ENCODE peak calls at places on chromosome 11, in four cellular contexts. A is K562, R is gastrocnemius medialis, K is Peyer's patch. X is an unnamed sample.

GRCh38 chr11:82810738-82811137 is 77.1 kb upstream of the FAM181B start:
- DNase-seq in A (no peak), R (no peak), K (no peak), X (no peak)

GRCh38 chr11:36375348-36376314 is 79.5 kb downstream of the PRR5L start:
- DNase-seq in A (no peak), K (no peak), R (no peak), X (no peak)

GRCh38 chr11:2375341-2375853 is 1.7 kb upstream of the CD81 start:
- DNase-seq in K (peak), A (no peak), R (no peak), X (no peak)

GRCh38 chr11:114909866-114910265 is 231.5 kb downstream of the NXPE2 start:
- DNase-seq in R (no peak), A (no peak), K (no peak), X (no peak)

GRCh38 chr11:106228996-106229395 is 151.5 kb downstream of the AASDHPPT start:
- DNase-seq in R (no peak), A (no peak), K (no peak), X (no peak)

GRCh38 chr11:45278721-45279120 is 7.4 kb downstream of the SYT13 start:
- DNase-seq in A (no peak), R (no peak), K (no peak), X (no peak)

GRCh38 chr11:76835928-76836612 is 24.6 kb upstream of the ACER3 start:
- DNase-seq in R (no peak), A (no peak), K (peak), X (peak)

GRCh38 chr11:123381817-123382554 is 48.1 kb upstream of the GRAMD1B start:
- DNase-seq in R (no peak), A (no peak), K (no peak), X (no peak)

GRCh38 chr11:1072116-1072820 is 2.4 kb upstream of the MUC2 start:
- DNase-seq in R (no peak), K (peak), A (peak), X (no peak)

GRCh38 chr11:128318856-128319474 is 268.4 kb downstream of the ETS1 start:
- DNase-seq in R (no peak), K (no peak), A (no peak), X (no peak)

GRCh38 chr11:133386262-133386661 is 146.0 kb downstream of the OPCML start:
- DNase-seq in K (no peak), A (no peak), R (no peak), X (no peak)

GRCh38 chr11:27471067-27471587 is 1.5 kb downstream of the LGR4 start:
- DNase-seq in K (peak), A (no peak), R (no peak), X (peak)

GRCh38 chr11:44110231-44110679 is 14.8 kb downstream of the EXT2 start:
- DNase-seq in K (no peak), R (peak), A (peak), X (peak)

GRCh38 chr11:74025467-74026166 is 16.7 kb upstream of the UCP3 start:
- DNase-seq in K (no peak), R (no peak), A (no peak), X (no peak)

GRCh38 chr11:40271361-40271760 is 1188.1 kb downstream of the LRRC4C start:
- DNase-seq in A (no peak), K (no peak), R (no peak), X (no peak)

GRCh38 chr11:46666516-46666915 is 33.9 kb downstream of the ARHGAP1 start:
- DNase-seq in R (peak), A (no peak), K (no peak), X (no peak)

GRCh38 chr11:46528445-46529085 is 65.3 kb downstream of the AMBRA1 start:
- DNase-seq in K (no peak), A (no peak), R (no peak), X (no peak)

GRCh38 chr11:2526808-2527381 is 82.1 kb downstream of the KCNQ1 start:
- DNase-seq in R (peak), A (peak), K (peak), X (no peak)

GRCh38 chr11:91639359-91639758 is 585.3 kb upstream of the FAT3 start:
- DNase-seq in R (no peak), K (no peak), A (no peak), X (no peak)
- TF ChIP-seq POLR2A in R (no peak), K (no peak), A (no peak), X (no peak)

DNA sequence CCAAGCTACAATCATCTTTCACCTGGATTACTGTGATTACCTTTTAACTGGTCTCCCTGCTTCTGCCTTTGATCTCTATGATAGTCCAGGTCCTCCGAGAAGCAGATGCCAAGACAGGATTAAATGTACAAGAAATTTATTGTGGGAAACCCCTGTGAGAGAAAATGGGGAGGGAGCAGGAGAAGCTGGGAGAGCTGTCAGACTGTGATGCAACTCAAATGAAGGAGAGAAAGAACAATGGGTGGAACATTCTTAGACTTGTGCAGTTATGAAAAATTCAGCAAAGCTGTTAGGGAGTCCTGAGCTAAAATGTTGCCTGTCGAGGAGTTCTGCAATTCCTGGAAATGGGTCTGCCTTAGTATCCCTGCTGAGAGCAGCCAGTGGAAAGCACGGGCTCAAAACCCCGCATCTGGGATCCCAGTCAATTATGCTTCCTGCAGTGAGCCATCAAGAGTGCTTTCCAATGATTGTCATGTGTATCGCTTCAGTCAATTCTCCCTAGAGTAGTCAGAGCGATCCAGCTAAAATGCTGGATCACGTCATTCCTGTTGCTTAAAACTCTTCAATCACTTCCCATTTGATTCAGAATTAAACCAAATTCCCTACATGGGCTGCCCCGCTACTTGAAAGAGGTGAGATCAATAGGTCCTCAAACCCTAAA is 16.5 kb upstream of the CSTF3 start:
- DNase-seq in K (no peak), R (no peak), A (no peak), X (no peak)
- TF ChIP-seq POLR2A in K (no peak), R (no peak), A (no peak), X (no peak)

GRCh38 chr11:80432051-80432450 is 991.2 kb upstream of the TENM4 start:
- DNase-seq in K (no peak), R (no peak), A (no peak), X (no peak)

GRCh38 chr11:80436547-80436946 is 995.7 kb upstream of the TENM4 start:
- DNase-seq in A (no peak), K (no peak), R (no peak), X (no peak)

GRCh38 chr11:80435345-80435744 is 994.5 kb upstream of the TENM4 start:
- DNase-seq in R (no peak), A (no peak), K (no peak), X (no peak)
- TF ChIP-seq POLR2A in R (no peak), A (no peak), K (no peak), X (no peak)

DNA sequence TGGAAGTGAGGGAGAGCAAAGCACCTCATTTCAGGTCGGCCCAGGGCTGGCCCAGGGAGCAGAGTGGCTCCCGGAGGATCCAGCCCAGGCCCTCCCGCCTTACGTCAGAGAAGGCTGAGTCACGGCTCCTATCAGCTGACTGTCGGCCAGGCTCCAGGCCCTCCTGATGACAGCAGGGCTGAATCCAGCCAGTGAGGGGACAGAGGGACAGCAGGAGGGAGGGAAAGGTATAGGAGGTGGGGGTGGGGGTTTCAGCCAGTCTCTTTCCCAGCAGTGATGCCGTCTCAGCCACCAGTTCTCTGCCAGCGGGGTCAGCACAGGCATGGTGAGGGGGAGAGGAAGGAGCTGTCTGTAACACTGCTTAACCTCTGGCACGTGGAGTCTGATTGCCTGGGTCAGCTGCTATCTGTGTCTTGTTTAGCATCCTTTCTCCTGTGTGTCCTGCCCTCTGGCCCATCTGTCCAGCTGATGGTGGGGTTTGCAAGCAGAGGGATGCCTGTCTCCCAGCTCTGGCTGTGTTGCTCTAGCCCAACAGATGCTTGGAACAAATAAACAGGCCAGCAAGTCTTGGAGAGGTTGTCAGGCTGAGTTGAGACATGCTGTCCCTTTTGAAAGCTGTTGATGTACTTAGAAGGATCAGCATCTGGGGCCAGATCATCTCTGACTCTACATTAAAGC is 74.0 kb downstream of the ADAMTS15 start:
- DNase-seq in A (peak), R (peak), K (peak), X (peak)
- TF ChIP-seq POLR2A in A (no peak), R (peak), K (no peak), X (no peak)

DNA sequence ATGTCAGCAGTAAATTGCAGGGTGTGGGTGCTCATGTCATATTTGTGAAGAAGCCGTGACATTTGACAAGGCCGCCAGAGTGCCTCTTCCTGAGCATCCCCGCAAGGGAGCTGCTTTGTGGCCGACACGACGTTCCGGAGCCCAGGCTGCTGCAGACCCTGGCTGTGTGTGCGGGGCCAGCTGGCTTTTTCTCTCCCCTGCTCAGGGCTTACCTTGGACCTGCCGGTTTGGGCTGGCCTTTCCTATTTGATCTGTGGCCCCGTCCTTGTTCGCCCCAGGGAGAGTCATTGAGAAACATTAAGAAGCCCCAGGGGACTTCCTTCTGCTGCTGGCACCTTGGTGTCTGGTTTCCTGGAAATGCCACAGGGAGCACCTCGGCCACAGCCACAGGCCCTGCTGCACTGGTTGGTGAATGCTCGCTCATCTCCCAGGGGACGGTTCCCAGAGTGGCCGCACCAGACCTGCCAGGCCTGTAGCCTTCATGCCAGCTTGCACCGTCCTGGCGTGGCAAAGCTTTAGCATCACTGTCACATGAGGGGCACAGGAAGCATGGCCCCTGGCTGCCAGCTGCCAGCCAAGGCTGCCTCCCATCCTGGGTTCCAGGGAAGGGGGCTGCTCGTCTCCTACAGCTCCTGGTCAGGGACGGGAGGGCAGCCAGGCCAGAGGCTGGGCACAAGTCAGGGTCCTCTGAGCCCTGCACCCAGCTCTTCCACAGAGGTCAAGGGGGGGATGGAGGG is 5.4 kb downstream of the GRK2 start:
- DNase-seq in R (peak), K (peak), A (no peak), X (no peak)
- TF ChIP-seq POLR2A in R (no peak), K (no peak), A (no peak), X (no peak)

GRCh38 chr11:8068605-8069221 is 12.3 kb upstream of the TUB start:
- DNase-seq in A (peak), R (peak), K (no peak), X (no peak)
- TF ChIP-seq POLR2A in A (no peak), R (peak), K (no peak), X (no peak)

GRCh38 chr11:34028407-34028804 is 23.1 kb upstream of the CAPRIN1 start:
- DNase-seq in R (peak), A (no peak), K (peak), X (no peak)
- TF ChIP-seq POLR2A in R (no peak), A (no peak), K (no peak), X (no peak)

GRCh38 chr11:64251722-64251985 is 324 bp downstream of the PLCB3 start:
- DNase-seq in R (no peak), A (no peak), K (no peak), X (no peak)

GRCh38 chr11:64249563-64250405 is 1.5 kb upstream of the PLCB3 start:
- DNase-seq in K (no peak), A (no peak), R (no peak), X (peak)

GRCh38 chr11:64251986-64252837 is 882 bp downstream of the PLCB3 start:
- DNase-seq in R (no peak), K (peak), A (peak), X (peak)

GRCh38 chr11:64250406-64250874 is 890 bp upstream of the PLCB3 start:
- DNase-seq in A (no peak), R (no peak), K (no peak), X (no peak)

DNA sequence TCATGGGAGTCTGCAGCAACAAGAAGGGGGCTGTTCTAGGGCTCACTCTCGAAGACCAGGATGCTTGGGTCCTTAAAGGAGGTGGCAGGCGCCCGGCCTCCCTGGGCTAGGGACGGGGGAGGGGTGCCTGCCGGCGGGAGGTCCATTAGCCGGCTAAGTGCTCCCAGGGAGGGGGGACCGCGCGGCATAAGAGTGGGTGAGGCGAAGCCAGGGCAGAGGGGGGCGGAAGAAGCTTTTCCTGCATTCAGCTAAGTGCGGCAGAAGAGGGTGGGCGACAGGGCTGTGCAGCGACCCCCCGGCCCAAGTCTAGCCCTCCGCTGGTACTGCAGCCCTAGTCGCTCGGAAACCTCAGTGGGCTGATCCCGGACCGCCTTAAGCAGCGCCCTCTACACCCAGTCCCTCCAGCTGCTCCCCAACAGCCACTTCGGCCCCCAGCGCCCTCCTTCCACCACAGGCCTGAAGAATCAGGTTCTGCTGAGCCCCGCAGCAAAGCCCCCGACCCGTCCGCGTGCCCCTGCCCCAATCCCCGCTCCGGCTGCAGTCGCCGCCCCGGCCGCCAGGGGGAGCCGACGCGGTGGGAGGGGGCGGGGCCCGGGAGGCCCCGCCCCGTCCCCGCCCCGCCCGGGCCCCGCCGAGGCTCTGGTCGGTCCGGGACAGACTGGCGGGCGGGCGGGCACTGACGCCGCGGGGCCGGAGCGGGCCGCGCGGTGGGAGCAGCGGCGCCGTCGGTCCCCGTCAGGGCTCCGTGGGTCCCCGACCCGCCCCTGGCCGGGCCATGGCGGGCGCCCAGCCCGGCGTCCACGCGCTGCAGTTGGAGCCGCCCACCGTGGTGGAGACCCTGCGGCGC is at the start of gene PLCB3:
- DNase-seq in K (peak), A (peak), R (no peak), X (peak)
- TF ChIP-seq POLR2A in K (no peak), A (peak), R (peak), X (peak)

GRCh38 chr11:6647836-6648235 is 7.8 kb downstream of the DCHS1 start:
- DNase-seq in A (no peak), K (no peak), R (no peak), X (no peak)
- TF ChIP-seq POLR2A in A (no peak), K (no peak), R (no peak), X (no peak)

X was measured in erythroblast.